ENCODE peak calls at places on chromosomes 1 and 21, in nine cellular contexts. X, I, E, M, J, G, K, T and B are unnamed samples.

GRCh38 chr21:32392299-32392879 is 423 bp downstream of the URB1 start:
- DNase-seq in X (peak), I (no peak), E (no peak), M (no peak), J (no peak), G (no peak), K (no peak), T (no peak), B (peak)

GRCh38 chr1:241734533-241734932 is 82.5 kb downstream of the WDR64 start:
- DNase-seq in X (no peak), I (no peak), E (no peak), M (no peak), J (no peak), G (no peak), K (no peak), T (no peak), B (no peak)

GRCh38 chr1:89763649-89763986 is 57.2 kb upstream of the LRRC8D start:
- DNase-seq in X (no peak), I (no peak), E (no peak), M (no peak), J (no peak), G (no peak), K (no peak), T (no peak), B (no peak)

GRCh38 chr1:244435562-244436205 is 16.0 kb downstream of the ADSS2 start:
- DNase-seq in X (no peak), I (no peak), E (no peak), M (no peak), J (no peak), G (no peak), K (no peak), T (no peak), B (no peak)

GRCh38 chr1:18926315-18927081 is 24.1 kb upstream of the ALDH4A1 start:
- DNase-seq in X (peak), I (peak), E (no peak), M (peak), J (peak), G (no peak), K (peak), T (peak), B (no peak)

GRCh38 chr1:43436371-43436770 is 17.4 kb downstream of the HYI start:
- DNase-seq in X (no peak), I (peak), E (no peak), M (no peak), J (no peak), G (no peak), K (no peak), T (no peak), B (no peak)

GRCh38 chr1:2422523-2422922 is 10.2 kb upstream of the PEX10 start:
- DNase-seq in X (no peak), I (no peak), E (no peak), M (no peak), J (no peak), G (no peak), K (no peak), T (no peak), B (no peak)

GRCh38 chr1:2411801-2412394 is 466 bp downstream of the PEX10 start:
- DNase-seq in X (no peak), I (no peak), E (no peak), M (peak), J (peak), G (no peak), K (no peak), T (no peak), B (no peak)

GRCh38 chr1:7478797-7479499 is 292.1 kb upstream of the VAMP3 start:
- DNase-seq in X (peak), I (no peak), E (no peak), M (peak), J (peak), G (peak), K (peak), T (peak), B (no peak)

GRCh38 chr1:5297199-5297877 is 642.9 kb downstream of the AJAP1 start:
- DNase-seq in X (no peak), I (no peak), E (no peak), M (peak), J (no peak), G (no peak), K (no peak), T (no peak), B (no peak)

GRCh38 chr1:27154469-27154990 is 395 bp downstream of the SLC9A1 start:
- DNase-seq in X (no peak), I (no peak), E (no peak), M (no peak), J (no peak), G (no peak), K (no peak), T (no peak), B (no peak)

GRCh38 chr1:27157194-27157593 is 2.3 kb upstream of the SLC9A1 start:
- DNase-seq in X (no peak), I (no peak), E (no peak), M (no peak), J (no peak), G (no peak), K (no peak), T (no peak), B (peak)

GRCh38 chr1:27153927-27154358 is 982 bp downstream of the SLC9A1 start:
- DNase-seq in X (peak), I (peak), E (no peak), M (no peak), J (no peak), G (no peak), K (no peak), T (no peak), B (peak)

GRCh38 chr1:27153549-27153886 is 1.4 kb downstream of the SLC9A1 start:
- DNase-seq in X (peak), I (no peak), E (peak), M (no peak), J (no peak), G (no peak), K (no peak), T (no peak), B (no peak)

DNA sequence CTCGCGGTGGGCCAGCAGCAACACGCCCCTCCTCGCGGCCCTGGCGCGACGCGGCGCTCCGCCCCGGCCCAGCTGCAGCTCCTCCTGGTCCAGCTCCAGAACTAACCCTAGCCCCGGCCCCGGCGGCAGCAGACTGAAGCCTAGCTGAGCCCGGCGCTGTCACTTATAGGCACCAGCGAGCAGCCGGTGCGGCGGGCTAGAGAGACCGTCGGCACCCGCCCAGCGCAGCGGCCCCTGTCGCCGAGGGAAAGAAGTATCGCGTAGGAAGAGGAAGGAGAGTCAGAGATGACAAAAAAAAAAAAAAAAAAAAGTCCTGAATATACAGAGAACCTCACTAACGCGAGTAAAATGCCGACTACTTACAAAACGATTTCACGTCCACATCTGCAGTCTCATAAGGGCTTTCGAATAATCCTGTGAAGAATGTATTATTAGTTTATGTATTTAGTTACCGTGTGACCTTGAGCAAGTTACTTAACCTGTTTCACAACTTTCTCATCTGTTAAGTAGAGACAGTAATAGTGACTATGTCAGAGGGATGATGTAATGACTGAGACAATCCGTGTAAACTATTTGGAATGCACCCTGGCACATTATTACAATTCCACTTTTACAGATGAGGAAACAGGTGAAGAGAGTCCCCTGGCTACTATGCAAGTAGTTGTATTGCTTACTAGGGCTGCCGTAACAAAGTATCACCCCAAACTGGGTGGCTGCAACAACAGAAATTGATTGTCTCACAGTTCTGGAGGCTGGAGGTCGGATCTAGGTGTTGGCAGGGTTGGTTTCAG is at the start of gene SLC9A1:
- DNase-seq in X (peak), I (peak), E (peak), M (peak), J (peak), G (peak), K (peak), T (peak), B (peak)
- TF ChIP-seq POLR2A in X (peak), I (peak), E (peak), M (peak), J (peak), G (peak), K (peak), T (peak), B (peak)

GRCh38 chr1:62426794-62427193 is 10.1 kb upstream of the USP1 start:
- DNase-seq in X (no peak), I (no peak), E (no peak), M (no peak), J (no peak), G (no peak), K (no peak), T (no peak), B (no peak)
- TF ChIP-seq POLR2A in X (no peak), I (no peak), E (no peak), M (no peak), J (no peak), G (no peak), K (no peak), T (no peak), B (no peak)

DNA sequence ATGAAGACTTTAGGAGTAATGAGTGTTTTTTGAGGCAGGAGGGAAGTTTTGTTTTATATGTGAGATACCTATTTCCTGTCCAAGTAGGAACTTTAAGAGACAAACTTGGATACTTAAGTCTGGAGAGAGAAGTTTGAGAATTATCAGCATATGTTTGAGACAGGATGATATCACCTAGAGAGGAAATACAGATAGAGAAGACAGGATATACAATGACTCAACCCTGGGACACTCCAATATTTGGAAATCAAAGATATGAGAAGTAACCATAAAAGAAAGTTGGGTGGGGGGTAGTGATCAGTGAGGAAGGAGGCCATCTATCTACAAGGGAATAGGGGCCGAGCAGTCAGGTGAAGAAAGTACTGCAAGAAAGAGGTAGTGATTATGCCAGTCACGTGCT is 6.5 kb downstream of the LCE7A start:
- DNase-seq in X (no peak), I (no peak), E (no peak), M (no peak), J (no peak), G (no peak), K (no peak), T (no peak), B (no peak)
- TF ChIP-seq POLR2A in X (no peak), I (no peak), E (no peak), M (no peak), J (no peak), G (no peak), K (no peak), T (no peak), B (no peak)

DNA sequence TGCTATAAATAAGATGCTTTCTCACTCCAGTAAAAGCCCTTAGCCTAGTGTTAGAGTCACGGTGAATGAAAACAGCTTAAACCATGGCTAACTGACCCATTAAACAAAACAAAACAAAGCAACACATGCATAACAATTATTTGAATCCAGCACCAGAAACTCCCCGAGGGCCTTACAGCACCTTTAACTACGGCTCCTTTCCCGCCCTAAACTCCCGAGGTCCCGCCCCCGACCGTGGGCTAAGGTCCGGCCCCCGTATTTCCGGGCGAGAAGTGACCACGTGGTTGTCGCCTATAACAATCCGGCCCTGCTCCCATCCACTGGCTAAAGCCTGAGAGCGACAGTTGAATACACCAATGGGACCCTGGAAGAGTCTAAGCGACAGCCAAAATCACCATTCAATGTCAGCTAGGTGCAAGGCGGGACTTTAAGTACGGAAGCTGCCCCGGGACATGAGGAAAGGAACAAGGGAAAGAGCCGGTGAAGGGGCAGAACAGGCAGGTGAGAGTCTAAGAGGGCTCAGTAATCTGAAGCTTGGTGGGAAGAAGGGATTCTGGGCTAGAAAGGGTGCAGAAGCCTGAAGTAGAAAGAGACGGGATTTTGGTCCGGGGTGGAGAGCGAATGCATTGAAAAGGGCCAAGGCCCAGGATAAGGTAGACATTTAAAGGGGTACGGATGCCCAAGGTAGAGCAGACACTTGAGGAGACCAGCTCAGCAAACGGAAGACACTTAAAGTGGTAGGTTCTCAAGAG is at the start of gene FLAD1:
- DNase-seq in X (peak), I (peak), E (peak), M (peak), J (peak), G (peak), K (peak), T (peak), B (peak)
- TF ChIP-seq POLR2A in X (peak), I (no peak), E (no peak), M (peak), J (peak), G (no peak), K (no peak), T (peak), B (peak)

GRCh38 chr1:53736290-53736689 is 2.7 kb downstream of the GLIS1 start:
- DNase-seq in X (no peak), I (no peak), E (no peak), M (no peak), J (no peak), G (no peak), K (no peak), T (no peak), B (no peak)
- TF ChIP-seq POLR2A in X (no peak), I (no peak), E (no peak), M (no peak), J (no peak), G (no peak), K (no peak), T (no peak), B (no peak)

GRCh38 chr21:36749935-36750578 is 51.1 kb downstream of the SIM2 start:
- DNase-seq in X (no peak), I (peak), E (no peak), M (no peak), J (no peak), G (no peak), K (no peak), T (no peak), B (peak)
- TF ChIP-seq POLR2A in X (no peak), I (no peak), E (no peak), M (no peak), J (no peak), G (no peak), K (no peak), T (no peak), B (no peak)

GRCh38 chr1:25549273-25550154 is 6.1 kb downstream of the LDLRAP1 start:
- DNase-seq in X (peak), I (peak), E (no peak), M (peak), J (no peak), G (peak), K (peak), T (peak), B (no peak)
- TF ChIP-seq POLR2A in X (no peak), I (no peak), E (no peak), M (no peak), J (no peak), G (no peak), K (no peak), T (peak), B (no peak)